ENCODE peak calls at places on chromosomes 5 and 9, in nine cellular contexts. One of them, this sample, is unnamed.
A peak's percentile ranks its signal among the peaks of the same experiment; 100 is the strongest.

GRCh38 chr5:10144040-10144439 is 105.6 kb downstream of the ATPSCKMT start:
- DNase-seq in astrocyte of the cerebellum: no peak
- DNase-seq in substantia nigra: no peak
- DNase-seq in ELR: no peak
- DNase-seq in HuH-7: no peak
- DNase-seq in stromal cell of bone marrow: no peak
- DNase-seq in IMR-90: no peak
- DNase-seq in LoVo: no peak
- DNase-seq in AG09309: no peak
- DNase-seq in this sample: no peak

GRCh38 chr9:91817493-91818225 is 132.4 kb downstream of the ROR2 start:
- DNase-seq in astrocyte of the cerebellum: peak; percentile 69
- DNase-seq in substantia nigra: no peak
- DNase-seq in ELR: peak; percentile 6
- DNase-seq in HuH-7: no peak
- DNase-seq in stromal cell of bone marrow: peak; percentile 80
- DNase-seq in IMR-90: peak; percentile 95
- DNase-seq in LoVo: no peak
- DNase-seq in AG09309: no peak
- DNase-seq in this sample: peak; percentile 91

GRCh38 chr5:154267516-154267915 is 77.0 kb downstream of the GALNT10 start:
- DNase-seq in astrocyte of the cerebellum: no peak
- DNase-seq in substantia nigra: no peak
- DNase-seq in ELR: peak; percentile 21
- DNase-seq in HuH-7: no peak
- DNase-seq in stromal cell of bone marrow: peak; percentile 26
- DNase-seq in IMR-90: no peak
- DNase-seq in LoVo: no peak
- DNase-seq in AG09309: no peak
- DNase-seq in this sample: no peak

GRCh38 chr5:98016771-98017170 is 756.7 kb upstream of the RGMB start:
- DNase-seq in astrocyte of the cerebellum: no peak
- DNase-seq in substantia nigra: no peak
- DNase-seq in ELR: peak; percentile 66
- DNase-seq in HuH-7: no peak
- DNase-seq in stromal cell of bone marrow: no peak
- DNase-seq in IMR-90: peak; percentile 41
- DNase-seq in LoVo: no peak
- DNase-seq in AG09309: no peak
- DNase-seq in this sample: no peak

GRCh38 chr5:155729684-155730059 is 597.3 kb upstream of the SGCD start:
- DNase-seq in astrocyte of the cerebellum: no peak
- DNase-seq in substantia nigra: peak; percentile 47
- DNase-seq in ELR: no peak
- DNase-seq in HuH-7: no peak
- DNase-seq in stromal cell of bone marrow: no peak
- DNase-seq in IMR-90: no peak
- DNase-seq in LoVo: no peak
- DNase-seq in AG09309: no peak
- DNase-seq in this sample: no peak

GRCh38 chr5:113806823-113807222 is 293.3 kb downstream of the YTHDC2 start:
- DNase-seq in astrocyte of the cerebellum: no peak
- DNase-seq in substantia nigra: no peak
- DNase-seq in ELR: no peak
- DNase-seq in HuH-7: no peak
- DNase-seq in stromal cell of bone marrow: no peak
- DNase-seq in IMR-90: peak; percentile 4
- DNase-seq in LoVo: no peak
- DNase-seq in AG09309: no peak
- DNase-seq in this sample: no peak

GRCh38 chr5:6718161-6718681 is 5.0 kb downstream of the TENT4A start:
- DNase-seq in astrocyte of the cerebellum: no peak
- DNase-seq in substantia nigra: no peak
- DNase-seq in ELR: no peak
- DNase-seq in HuH-7: no peak
- DNase-seq in stromal cell of bone marrow: no peak
- DNase-seq in IMR-90: no peak
- DNase-seq in LoVo: no peak
- DNase-seq in AG09309: no peak
- DNase-seq in this sample: no peak

GRCh38 chr9:130607640-130608420 is 28.5 kb downstream of the FUBP3 start:
- DNase-seq in astrocyte of the cerebellum: no peak
- DNase-seq in substantia nigra: no peak
- DNase-seq in ELR: peak; percentile 23
- DNase-seq in HuH-7: no peak
- DNase-seq in stromal cell of bone marrow: peak; percentile 62
- DNase-seq in IMR-90: peak; percentile 67
- DNase-seq in LoVo: no peak
- DNase-seq in AG09309: peak; percentile 10
- DNase-seq in this sample: no peak

GRCh38 chr9:115098226-115098965 is 19.6 kb downstream of the TNC start:
- DNase-seq in astrocyte of the cerebellum: no peak
- DNase-seq in substantia nigra: no peak
- DNase-seq in ELR: no peak
- DNase-seq in HuH-7: no peak
- DNase-seq in stromal cell of bone marrow: no peak
- DNase-seq in IMR-90: no peak
- DNase-seq in LoVo: no peak
- DNase-seq in AG09309: no peak
- DNase-seq in this sample: no peak

GRCh38 chr9:95343725-95344287 is 26.3 kb upstream of the FANCC start:
- DNase-seq in astrocyte of the cerebellum: no peak
- DNase-seq in substantia nigra: no peak
- DNase-seq in ELR: no peak
- DNase-seq in HuH-7: no peak
- DNase-seq in stromal cell of bone marrow: no peak
- DNase-seq in IMR-90: no peak
- DNase-seq in LoVo: no peak
- DNase-seq in AG09309: no peak
- DNase-seq in this sample: no peak

GRCh38 chr9:4640027-4640426 is 22.1 kb upstream of the PLPP6 start:
- DNase-seq in astrocyte of the cerebellum: peak; percentile 22
- DNase-seq in substantia nigra: no peak
- DNase-seq in ELR: peak; percentile 36
- DNase-seq in HuH-7: no peak
- DNase-seq in stromal cell of bone marrow: no peak
- DNase-seq in IMR-90: no peak
- DNase-seq in LoVo: peak; percentile 8
- DNase-seq in AG09309: no peak
- DNase-seq in this sample: no peak

This sample was measured in AG04450.